ENCODE peak calls at places on chromosomes 11 and 22, in six cellular contexts. D is IMR-90, O is uterus, T is mucosa of descending colon, W is OCI-LY7, G is fibroblast of pulmonary artery. B is an unnamed sample.

GRCh38 chr11:32056445-32056844 is 34.4 kb upstream of the RCN1 start:
- DNase-seq in D (no peak), O (no peak), T (no peak), W (no peak), G (peak), B (peak)

GRCh38 chr11:58061813-58062212 is 31.1 kb downstream of the OR6Q1 start:
- DNase-seq in D (peak), O (no peak), T (no peak), W (no peak), G (peak), B (peak)

GRCh38 chr11:16561150-16561549 is 177.3 kb upstream of the C11orf58 start:
- DNase-seq in D (peak), O (no peak), T (no peak), W (no peak), G (no peak), B (no peak)

GRCh38 chr11:66637557-66638176 is 836 bp upstream of the RBM4 start:
- DNase-seq in D (peak), O (no peak), T (no peak), W (no peak), G (no peak), B (no peak)

GRCh38 chr11:2289350-2289749 is 12.4 kb downstream of the C11orf21 start:
- DNase-seq in D (no peak), O (peak), T (peak), W (no peak), G (no peak), B (no peak)

GRCh38 chr11:88098289-88098688 is 77.0 kb downstream of the RAB38 start:
- DNase-seq in D (no peak), O (no peak), T (no peak), W (no peak), G (peak), B (no peak)

GRCh38 chr11:112958670-112959069 is 2.5 kb upstream of the NCAM1 start:
- DNase-seq in D (no peak), O (peak), T (no peak), W (no peak), G (peak), B (peak)

GRCh38 chr11:47415949-47416472 is 7.6 kb downstream of the SLC39A13 start:
- DNase-seq in D (peak), O (peak), T (peak), W (no peak), G (peak), B (peak)

GRCh38 chr11:74577624-74578396 is 14.6 kb upstream of the POLD3 start:
- DNase-seq in D (peak), O (no peak), T (no peak), W (no peak), G (no peak), B (no peak)

GRCh38 chr11:44304091-44305084 is 5.6 kb downstream of the ALX4 start:
- DNase-seq in D (no peak), O (no peak), T (no peak), W (no peak), G (no peak), B (no peak)

GRCh38 chr11:1308745-1309497 is 511 bp downstream of the TOLLIP start:
- DNase-seq in D (no peak), O (no peak), T (no peak), W (no peak), G (no peak), B (no peak)

GRCh38 chr11:61172888-61173287 is 11.7 kb upstream of the VPS37C start:
- DNase-seq in D (no peak), O (no peak), T (no peak), W (no peak), G (no peak), B (no peak)

GRCh38 chr11:72058416-72059034 is 21.8 kb downstream of the NUMA1 start:
- DNase-seq in D (peak), O (no peak), T (no peak), W (no peak), G (no peak), B (peak)

GRCh38 chr11:32088117-32088941 is 2.5 kb upstream of the RCN1 start:
- DNase-seq in D (peak), O (peak), T (peak), W (no peak), G (peak), B (peak)

GRCh38 chr11:130478204-130478701 is 29.8 kb downstream of the ADAMTS15 start:
- DNase-seq in D (peak), O (peak), T (peak), W (no peak), G (peak), B (peak)

GRCh38 chr11:72331761-72332160 is 87.8 kb upstream of the PHOX2A start:
- DNase-seq in D (no peak), O (no peak), T (no peak), W (no peak), G (no peak), B (no peak)

GRCh38 chr22:41561788-41562187 is 978 bp downstream of the CSDC2 start:
- DNase-seq in D (no peak), O (no peak), T (no peak), W (no peak), G (no peak), B (no peak)

GRCh38 chr11:130606781-130607511 is 158.5 kb downstream of the ADAMTS15 start:
- DNase-seq in D (peak), O (peak), T (no peak), W (no peak), G (no peak), B (no peak)

GRCh38 chr11:86735462-86736302 is 63.3 kb upstream of the ME3 start:
- DNase-seq in D (peak), O (no peak), T (no peak), W (no peak), G (peak), B (peak)

GRCh38 chr11:39374963-39375698 is 2084.3 kb downstream of the LRRC4C start:
- DNase-seq in D (peak), O (no peak), T (peak), W (peak), G (peak), B (peak)

GRCh38 chr11:14934641-14935351 is 37.4 kb downstream of the CALCA start:
- DNase-seq in D (no peak), O (no peak), T (no peak), W (no peak), G (no peak), B (no peak)

GRCh38 chr11:67665537-67666302 is 8.7 kb downstream of the ALDH3B2 start:
- DNase-seq in D (no peak), O (no peak), T (peak), W (peak), G (no peak), B (no peak)

GRCh38 chr11:87036756-87037449 is 831 bp upstream of the TMEM135 start:
- DNase-seq in D (no peak), O (no peak), T (no peak), W (peak), G (no peak), B (no peak)

GRCh38 chr11:9260182-9261146 is 4.7 kb downstream of the DENND5A start:
- DNase-seq in D (no peak), O (no peak), T (no peak), W (peak), G (no peak), B (no peak)

GRCh38 chr22:45435544-45436139 is 22.1 kb downstream of the RIBC2 start:
- DNase-seq in D (peak), O (peak), T (peak), W (peak), G (peak), B (peak)

GRCh38 chr11:31690041-31690440 is 121.1 kb downstream of the PAX6 start:
- DNase-seq in D (peak), O (no peak), T (no peak), W (no peak), G (peak), B (no peak)

GRCh38 chr11:105856954-105857353 is 165.1 kb downstream of the MSANTD4 start:
- DNase-seq in D (no peak), O (no peak), T (no peak), W (no peak), G (no peak), B (no peak)
- TF ChIP-seq CTCF in D (no peak), O (no peak), T (no peak), W (no peak), G (no peak), B (no peak)

GRCh38 chr22:27489265-27489675 is 312.3 kb downstream of the MN1 start:
- DNase-seq in D (peak), O (no peak), T (peak), W (no peak), G (peak), B (peak)

GRCh38 chr22:27488456-27489224 is 312.9 kb downstream of the MN1 start:
- DNase-seq in D (no peak), O (no peak), T (peak), W (no peak), G (no peak), B (peak)

GRCh38 chr22:27487600-27488450 is 313.7 kb downstream of the MN1 start:
- DNase-seq in D (peak), O (no peak), T (no peak), W (no peak), G (no peak), B (peak)

GRCh38 chr22:27491888-27492287 is 309.7 kb downstream of the MN1 start:
- DNase-seq in D (no peak), O (no peak), T (no peak), W (no peak), G (no peak), B (no peak)

GRCh38 chr22:27490080-27490479 is 311.5 kb downstream of the MN1 start:
- DNase-seq in D (no peak), O (no peak), T (peak), W (no peak), G (no peak), B (no peak)
- TF ChIP-seq CTCF in D (no peak), O (no peak), T (no peak), W (no peak), G (no peak), B (no peak)

DNA sequence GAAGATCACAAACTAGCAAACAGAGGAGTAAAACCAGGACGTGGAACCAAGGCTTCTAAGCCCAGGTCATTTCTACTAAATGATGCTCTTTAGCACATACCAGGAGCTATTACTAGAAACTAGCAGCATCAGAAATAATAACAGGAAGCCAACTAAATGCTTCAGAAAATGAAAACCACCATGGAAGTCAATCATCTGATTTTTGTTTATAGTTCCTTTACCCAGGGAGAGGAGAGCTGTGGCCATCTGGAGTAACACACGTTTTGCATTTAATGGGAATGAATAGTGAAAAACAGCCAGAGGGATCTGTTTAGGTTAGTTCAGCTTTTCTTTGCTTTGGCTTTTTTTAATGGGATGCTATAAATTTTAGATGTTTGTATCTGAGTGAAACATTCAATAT is 250.7 kb upstream of the ARHGAP20 start:
- DNase-seq in D (peak), O (no peak), T (no peak), W (no peak), G (no peak), B (no peak)
- TF ChIP-seq CTCF in D (no peak), O (no peak), T (no peak), W (no peak), G (no peak), B (no peak)

GRCh38 chr22:36829370-36830002 is 12.7 kb upstream of the PVALB start:
- DNase-seq in D (no peak), O (no peak), T (no peak), W (no peak), G (no peak), B (no peak)
- TF ChIP-seq CTCF in D (no peak), O (no peak), T (no peak), W (no peak), G (no peak), B (no peak)

B was measured in HFFc6.